ENCODE peak calls at places on chromosomes 13 and 19, in ten cellular contexts. One of them, this sample, is unnamed.

GRCh38 chr19:56091751-56092546 is 29.1 kb downstream of the ZNF787 start:
- DNase-seq in GM13976: no peak
- DNase-seq in lung: no peak
- DNase-seq in heart right ventricle: no peak
- DNase-seq in progenitor cell of endocrine pancreas: no peak
- DNase-seq in cardiac muscle cell: no peak
- DNase-seq in right atrium auricular region: no peak
- DNase-seq in neural progenitor cell: no peak
- DNase-seq in AG09319: no peak
- DNase-seq in fibroblast of pulmonary artery: no peak
- DNase-seq in this sample: no peak

GRCh38 chr13:99734013-99734693 is 232.9 kb downstream of the TM9SF2 start:
- DNase-seq in GM13976: no peak
- DNase-seq in lung: no peak
- DNase-seq in heart right ventricle: no peak
- DNase-seq in progenitor cell of endocrine pancreas: no peak
- DNase-seq in cardiac muscle cell: no peak
- DNase-seq in right atrium auricular region: no peak
- DNase-seq in neural progenitor cell: no peak
- DNase-seq in AG09319: no peak
- DNase-seq in fibroblast of pulmonary artery: no peak
- DNase-seq in this sample: no peak

GRCh38 chr13:25886438-25887214 is 165.2 kb downstream of the SHISA2 start:
- DNase-seq in GM13976: no peak
- DNase-seq in lung: no peak
- DNase-seq in heart right ventricle: no peak
- DNase-seq in progenitor cell of endocrine pancreas: no peak
- DNase-seq in cardiac muscle cell: no peak
- DNase-seq in right atrium auricular region: no peak
- DNase-seq in neural progenitor cell: no peak
- DNase-seq in AG09319: peak
- DNase-seq in fibroblast of pulmonary artery: peak
- DNase-seq in this sample: no peak

GRCh38 chr13:98476106-98476505 is 100.8 kb downstream of the STK24 start:
- DNase-seq in GM13976: peak
- DNase-seq in lung: no peak
- DNase-seq in heart right ventricle: no peak
- DNase-seq in progenitor cell of endocrine pancreas: no peak
- DNase-seq in cardiac muscle cell: no peak
- DNase-seq in right atrium auricular region: no peak
- DNase-seq in neural progenitor cell: peak
- DNase-seq in AG09319: no peak
- DNase-seq in fibroblast of pulmonary artery: no peak
- DNase-seq in this sample: no peak

GRCh38 chr19:18896421-18896841 is 473 bp upstream of the CERS1 start:
- DNase-seq in GM13976: no peak
- DNase-seq in lung: no peak
- DNase-seq in heart right ventricle: no peak
- DNase-seq in progenitor cell of endocrine pancreas: no peak
- DNase-seq in cardiac muscle cell: peak
- DNase-seq in right atrium auricular region: no peak
- DNase-seq in neural progenitor cell: peak
- DNase-seq in AG09319: no peak
- DNase-seq in fibroblast of pulmonary artery: no peak
- DNase-seq in this sample: no peak

GRCh38 chr13:51733656-51734334 is 70.2 kb downstream of the DHRS12 start:
- DNase-seq in GM13976: no peak
- DNase-seq in lung: no peak
- DNase-seq in heart right ventricle: no peak
- DNase-seq in progenitor cell of endocrine pancreas: no peak
- DNase-seq in cardiac muscle cell: peak
- DNase-seq in right atrium auricular region: no peak
- DNase-seq in neural progenitor cell: no peak
- DNase-seq in AG09319: no peak
- DNase-seq in fibroblast of pulmonary artery: no peak
- DNase-seq in this sample: no peak

GRCh38 chr13:39559838-39560237 is 43.2 kb downstream of the LHFPL6 start:
- DNase-seq in GM13976: no peak
- DNase-seq in lung: no peak
- DNase-seq in heart right ventricle: no peak
- DNase-seq in progenitor cell of endocrine pancreas: no peak
- DNase-seq in cardiac muscle cell: no peak
- DNase-seq in right atrium auricular region: no peak
- DNase-seq in neural progenitor cell: no peak
- DNase-seq in AG09319: no peak
- DNase-seq in fibroblast of pulmonary artery: no peak
- DNase-seq in this sample: no peak

GRCh38 chr19:4556574-4557185 is 2.8 kb downstream of the SEMA6B start:
- DNase-seq in GM13976: peak
- DNase-seq in lung: no peak
- DNase-seq in heart right ventricle: no peak
- DNase-seq in progenitor cell of endocrine pancreas: no peak
- DNase-seq in cardiac muscle cell: peak
- DNase-seq in right atrium auricular region: no peak
- DNase-seq in neural progenitor cell: peak
- DNase-seq in AG09319: no peak
- DNase-seq in fibroblast of pulmonary artery: no peak
- DNase-seq in this sample: no peak

GRCh38 chr13:39603424-39603947 is 493 bp upstream of the LHFPL6 start:
- DNase-seq in GM13976: no peak
- DNase-seq in lung: peak
- DNase-seq in heart right ventricle: peak
- DNase-seq in progenitor cell of endocrine pancreas: no peak
- DNase-seq in cardiac muscle cell: peak
- DNase-seq in right atrium auricular region: no peak
- DNase-seq in neural progenitor cell: peak
- DNase-seq in AG09319: no peak
- DNase-seq in fibroblast of pulmonary artery: peak
- DNase-seq in this sample: no peak

GRCh38 chr13:24270639-24271131 is 38.7 kb upstream of the C1QTNF9 start:
- DNase-seq in GM13976: peak
- DNase-seq in lung: peak
- DNase-seq in heart right ventricle: peak
- DNase-seq in progenitor cell of endocrine pancreas: no peak
- DNase-seq in cardiac muscle cell: peak
- DNase-seq in right atrium auricular region: peak
- DNase-seq in neural progenitor cell: peak
- DNase-seq in AG09319: no peak
- DNase-seq in fibroblast of pulmonary artery: peak
- DNase-seq in this sample: no peak

GRCh38 chr19:48237057-48237456 is 18.7 kb downstream of the CARD8 start:
- DNase-seq in GM13976: no peak
- DNase-seq in lung: no peak
- DNase-seq in heart right ventricle: no peak
- DNase-seq in progenitor cell of endocrine pancreas: no peak
- DNase-seq in cardiac muscle cell: no peak
- DNase-seq in right atrium auricular region: no peak
- DNase-seq in neural progenitor cell: no peak
- DNase-seq in AG09319: no peak
- DNase-seq in fibroblast of pulmonary artery: no peak
- DNase-seq in this sample: no peak

DNA sequence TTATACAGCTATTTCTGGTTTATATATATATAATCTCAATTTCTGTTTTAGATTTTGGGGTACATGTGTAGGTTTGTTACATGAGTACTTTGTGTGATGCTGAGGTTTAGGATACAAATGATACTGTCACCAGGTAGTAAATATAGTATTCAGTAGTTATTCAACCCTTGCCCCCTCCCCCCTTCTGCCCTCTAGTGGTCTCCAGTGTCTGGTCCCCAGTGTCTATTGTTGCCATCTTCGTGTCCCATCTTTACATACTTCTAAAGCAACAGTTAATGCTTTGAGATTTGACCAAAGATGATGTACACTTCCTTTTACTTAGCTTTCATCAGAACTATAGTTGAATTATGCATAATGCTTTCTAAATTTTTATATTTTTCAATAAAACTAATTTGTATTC is 1623.4 kb upstream of the PRR20A start:
- DNase-seq in GM13976: no peak
- DNase-seq in lung: no peak
- DNase-seq in heart right ventricle: no peak
- DNase-seq in progenitor cell of endocrine pancreas: no peak
- DNase-seq in cardiac muscle cell: no peak
- DNase-seq in right atrium auricular region: no peak
- DNase-seq in neural progenitor cell: peak
- DNase-seq in AG09319: no peak
- DNase-seq in fibroblast of pulmonary artery: no peak
- DNase-seq in this sample: no peak
- TF ChIP-seq CTCF in GM13976: no peak
- TF ChIP-seq CTCF in lung: no peak
- TF ChIP-seq CTCF in heart right ventricle: no peak
- TF ChIP-seq CTCF in progenitor cell of endocrine pancreas: peak
- TF ChIP-seq CTCF in cardiac muscle cell: no peak
- TF ChIP-seq CTCF in right atrium auricular region: no peak
- TF ChIP-seq CTCF in neural progenitor cell: peak
- TF ChIP-seq CTCF in AG09319: no peak
- TF ChIP-seq CTCF in fibroblast of pulmonary artery: no peak
- TF ChIP-seq CTCF in this sample: peak

DNA sequence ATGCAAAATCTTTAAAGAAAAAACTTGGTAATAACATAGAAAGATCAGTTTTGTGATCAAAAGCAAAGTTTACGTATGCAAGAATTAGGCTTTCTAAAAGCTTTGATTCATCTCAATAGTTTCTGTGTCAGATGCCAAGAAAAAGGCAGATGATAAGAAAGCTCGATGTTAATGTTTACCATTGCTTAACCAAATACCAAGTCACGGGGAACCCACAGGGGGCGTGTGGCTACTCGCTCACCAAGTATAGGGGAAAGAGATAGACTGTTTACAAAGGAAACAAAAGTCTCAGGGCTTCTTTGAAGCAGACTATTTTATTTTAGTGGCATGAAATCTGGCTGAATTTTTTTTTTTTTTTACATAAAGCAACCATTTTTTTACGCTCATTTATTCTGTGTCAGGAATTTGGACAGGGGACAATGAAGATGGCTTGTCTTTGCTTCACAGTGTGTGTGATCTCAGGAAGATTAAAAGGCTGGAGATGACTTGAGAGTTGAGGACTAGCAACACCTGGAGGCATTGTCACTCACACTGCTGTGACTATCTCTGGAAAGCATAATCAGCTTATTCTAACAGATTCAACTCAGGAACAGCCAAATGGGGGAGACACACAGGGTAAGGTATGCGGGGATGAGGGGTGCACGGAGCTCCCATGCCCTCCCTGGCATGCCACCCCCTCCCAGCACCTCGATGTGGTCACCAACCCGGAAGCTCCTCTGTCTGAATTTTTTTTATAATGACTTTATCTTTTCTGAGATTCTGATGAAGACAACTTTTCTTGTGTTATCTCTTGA is 24.9 kb downstream of the RCBTB1 start:
- DNase-seq in GM13976: no peak
- DNase-seq in lung: no peak
- DNase-seq in heart right ventricle: no peak
- DNase-seq in progenitor cell of endocrine pancreas: peak
- DNase-seq in cardiac muscle cell: peak
- DNase-seq in right atrium auricular region: no peak
- DNase-seq in neural progenitor cell: peak
- DNase-seq in AG09319: peak
- DNase-seq in fibroblast of pulmonary artery: peak
- DNase-seq in this sample: no peak
- TF ChIP-seq CTCF in GM13976: no peak
- TF ChIP-seq CTCF in lung: no peak
- TF ChIP-seq CTCF in heart right ventricle: no peak
- TF ChIP-seq CTCF in progenitor cell of endocrine pancreas: peak
- TF ChIP-seq CTCF in cardiac muscle cell: peak
- TF ChIP-seq CTCF in right atrium auricular region: peak
- TF ChIP-seq CTCF in neural progenitor cell: peak
- TF ChIP-seq CTCF in AG09319: peak
- TF ChIP-seq CTCF in fibroblast of pulmonary artery: peak
- TF ChIP-seq CTCF in this sample: peak

DNA sequence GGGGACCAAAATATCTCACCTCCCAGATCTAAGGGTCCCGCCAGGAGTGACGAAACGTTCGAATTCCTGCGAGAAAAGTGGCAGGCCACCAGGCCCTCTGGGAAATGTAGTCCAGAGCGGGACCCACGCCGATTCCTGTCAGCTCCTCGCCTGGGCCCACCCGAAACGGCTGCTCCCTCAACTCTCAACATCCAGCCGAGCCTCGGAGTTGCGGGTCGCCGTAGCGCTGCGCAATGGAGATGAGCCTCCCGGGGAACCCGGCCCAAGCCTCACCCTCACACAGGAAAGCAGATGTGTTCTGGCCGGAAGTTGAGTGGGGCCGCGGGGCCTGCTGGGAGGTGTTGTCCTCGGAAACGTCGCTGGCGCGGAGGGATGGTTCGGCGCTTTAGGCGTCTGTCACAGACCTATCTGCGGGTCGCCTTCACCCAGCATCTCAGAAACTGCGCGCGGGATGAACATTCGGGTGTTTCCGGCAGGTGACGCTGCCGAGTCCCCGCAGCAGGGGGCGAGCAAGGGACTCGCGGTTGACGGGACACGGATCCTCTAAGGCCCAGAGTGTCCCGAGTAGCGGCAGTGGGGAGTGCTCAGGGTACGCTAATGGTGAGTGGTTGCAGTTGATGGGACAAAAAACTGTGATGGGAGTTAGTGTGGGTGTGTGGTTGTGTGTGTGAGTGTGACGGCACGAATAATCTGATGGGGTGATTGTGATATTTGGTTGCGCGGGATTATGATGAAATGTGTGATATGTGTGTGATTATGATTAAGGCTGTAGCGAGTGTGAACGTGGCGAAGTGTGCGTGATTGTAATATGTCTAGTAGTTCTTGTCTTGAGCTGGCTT is at the start of the genes ZNF568 and ZNF829:
- DNase-seq in GM13976: peak
- DNase-seq in lung: peak
- DNase-seq in heart right ventricle: peak
- DNase-seq in progenitor cell of endocrine pancreas: peak
- DNase-seq in cardiac muscle cell: peak
- DNase-seq in right atrium auricular region: peak
- DNase-seq in neural progenitor cell: peak
- DNase-seq in AG09319: peak
- DNase-seq in fibroblast of pulmonary artery: peak
- DNase-seq in this sample: peak
- TF ChIP-seq CTCF in GM13976: peak
- TF ChIP-seq CTCF in lung: peak
- TF ChIP-seq CTCF in heart right ventricle: peak
- TF ChIP-seq CTCF in progenitor cell of endocrine pancreas: peak
- TF ChIP-seq CTCF in cardiac muscle cell: peak
- TF ChIP-seq CTCF in right atrium auricular region: peak
- TF ChIP-seq CTCF in neural progenitor cell: peak
- TF ChIP-seq CTCF in AG09319: peak
- TF ChIP-seq CTCF in fibroblast of pulmonary artery: peak
- TF ChIP-seq CTCF in this sample: peak

DNA sequence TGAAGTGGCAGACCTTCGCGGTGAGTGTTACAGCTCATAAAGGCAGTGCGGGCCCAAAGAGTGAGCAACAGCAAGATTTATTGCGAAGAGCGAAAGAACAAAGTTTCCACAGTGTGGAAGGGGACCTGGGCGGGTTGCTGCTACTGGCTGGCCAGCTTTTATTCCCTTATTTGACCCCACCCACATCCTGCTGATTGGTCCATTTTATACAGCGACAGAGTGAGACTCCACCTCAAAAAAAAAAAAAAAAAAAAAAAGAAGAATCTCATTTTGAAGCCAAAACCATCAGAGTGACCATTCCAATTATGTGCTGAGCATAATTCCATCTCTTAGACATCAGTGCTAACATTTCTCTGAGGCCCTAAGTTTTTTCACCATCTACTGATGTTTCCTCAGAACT is 1.9 kb upstream of the ZNF552 start:
- DNase-seq in GM13976: no peak
- DNase-seq in lung: no peak
- DNase-seq in heart right ventricle: no peak
- DNase-seq in progenitor cell of endocrine pancreas: no peak
- DNase-seq in cardiac muscle cell: no peak
- DNase-seq in right atrium auricular region: no peak
- DNase-seq in neural progenitor cell: no peak
- DNase-seq in AG09319: no peak
- DNase-seq in fibroblast of pulmonary artery: no peak
- DNase-seq in this sample: no peak
- TF ChIP-seq CTCF in GM13976: no peak
- TF ChIP-seq CTCF in lung: no peak
- TF ChIP-seq CTCF in heart right ventricle: no peak
- TF ChIP-seq CTCF in progenitor cell of endocrine pancreas: no peak
- TF ChIP-seq CTCF in cardiac muscle cell: no peak
- TF ChIP-seq CTCF in right atrium auricular region: no peak
- TF ChIP-seq CTCF in neural progenitor cell: no peak
- TF ChIP-seq CTCF in AG09319: no peak
- TF ChIP-seq CTCF in fibroblast of pulmonary artery: no peak
- TF ChIP-seq CTCF in this sample: no peak